ENCODE peak calls at places on chromosomes 3 and 15, in four cellular contexts. One of them, this sample, is unnamed.

GRCh38 chr3:57130426-57131209 is 34.5 kb downstream of the IL17RD start:
- DNase-seq in trophoblast cell: no peak
- DNase-seq in IMR-90: no peak
- DNase-seq in neuronal stem cell: peak
- DNase-seq in this sample: peak

GRCh38 chr3:4935347-4935746 is 43.9 kb upstream of the BHLHE40 start:
- DNase-seq in trophoblast cell: peak
- DNase-seq in IMR-90: no peak
- DNase-seq in neuronal stem cell: no peak
- DNase-seq in this sample: no peak

GRCh38 chr3:99751649-99752048 is 66.0 kb upstream of the CMSS1 start:
- DNase-seq in trophoblast cell: no peak
- DNase-seq in IMR-90: peak
- DNase-seq in neuronal stem cell: no peak
- DNase-seq in this sample: no peak

GRCh38 chr3:66405701-66406091 is 95.1 kb downstream of the LRIG1 start:
- DNase-seq in trophoblast cell: no peak
- DNase-seq in IMR-90: peak
- DNase-seq in neuronal stem cell: no peak
- DNase-seq in this sample: no peak

GRCh38 chr3:127276995-127277394 is 10.9 kb downstream of the PRR20G start:
- DNase-seq in trophoblast cell: no peak
- DNase-seq in IMR-90: no peak
- DNase-seq in neuronal stem cell: no peak
- DNase-seq in this sample: no peak

GRCh38 chr15:51190424-51191068 is 95.8 kb upstream of the TNFAIP8L3 start:
- DNase-seq in trophoblast cell: no peak
- DNase-seq in IMR-90: no peak
- DNase-seq in neuronal stem cell: no peak
- DNase-seq in this sample: no peak

GRCh38 chr3:114155370-114155821 is 23.5 kb downstream of the DRD3 start:
- DNase-seq in trophoblast cell: peak
- DNase-seq in IMR-90: peak
- DNase-seq in neuronal stem cell: no peak
- DNase-seq in this sample: peak

GRCh38 chr3:5198313-5198677 is 10.8 kb downstream of the EDEM1 start:
- DNase-seq in trophoblast cell: no peak
- DNase-seq in IMR-90: no peak
- DNase-seq in neuronal stem cell: no peak
- DNase-seq in this sample: no peak

GRCh38 chr3:160720123-160720746 is 35.8 kb upstream of the PPM1L start:
- DNase-seq in trophoblast cell: no peak
- DNase-seq in IMR-90: no peak
- DNase-seq in neuronal stem cell: no peak
- DNase-seq in this sample: peak

GRCh38 chr3:38327335-38328009 is 19.1 kb upstream of the XYLB start:
- DNase-seq in trophoblast cell: peak
- DNase-seq in IMR-90: peak
- DNase-seq in neuronal stem cell: no peak
- DNase-seq in this sample: no peak

GRCh38 chr15:47725924-47726323 is 8.6 kb downstream of the SEMA6D start:
- DNase-seq in trophoblast cell: no peak
- DNase-seq in IMR-90: no peak
- DNase-seq in neuronal stem cell: no peak
- DNase-seq in this sample: no peak

GRCh38 chr3:103295974-103296570 is 861.3 kb downstream of the ZPLD1 start:
- DNase-seq in trophoblast cell: no peak
- DNase-seq in IMR-90: peak
- DNase-seq in neuronal stem cell: no peak
- DNase-seq in this sample: no peak

DNA sequence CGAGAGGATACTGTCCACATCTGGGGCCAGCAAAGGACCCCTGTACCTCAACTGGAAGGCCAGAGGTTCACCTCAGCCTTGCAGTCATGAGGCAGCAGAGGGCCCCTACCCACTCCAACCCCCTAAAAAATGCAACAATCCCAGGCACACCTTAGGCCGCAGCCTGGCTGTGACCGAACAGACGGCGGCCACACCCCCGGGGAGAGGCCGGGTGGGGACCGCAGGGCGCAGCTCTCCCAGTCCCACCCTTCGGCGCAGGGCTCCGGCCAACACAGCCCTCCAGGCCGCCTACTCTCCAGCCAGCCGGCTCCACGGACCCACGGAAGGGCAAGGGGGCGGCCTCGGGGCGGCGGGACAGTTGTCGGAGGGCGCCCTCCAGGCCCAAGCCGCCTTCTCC is 457 bp upstream of the DNAJA4 start:
- DNase-seq in trophoblast cell: no peak
- DNase-seq in IMR-90: no peak
- DNase-seq in neuronal stem cell: no peak
- DNase-seq in this sample: no peak
- H4K8ac ChIP-seq in trophoblast cell: no peak
- H4K8ac ChIP-seq in IMR-90: no peak
- H4K8ac ChIP-seq in neuronal stem cell: no peak
- H4K8ac ChIP-seq in this sample: no peak

GRCh38 chr15:39781967-39782292 is 711 bp downstream of the FSIP1 start:
- DNase-seq in trophoblast cell: no peak
- DNase-seq in IMR-90: no peak
- DNase-seq in neuronal stem cell: no peak
- DNase-seq in this sample: no peak

GRCh38 chr15:39781147-39781966 is 1.3 kb downstream of the FSIP1 start:
- DNase-seq in trophoblast cell: no peak
- DNase-seq in IMR-90: no peak
- DNase-seq in neuronal stem cell: no peak
- DNase-seq in this sample: no peak

GRCh38 chr15:39784125-39784524 is 1.5 kb upstream of the FSIP1 start:
- DNase-seq in trophoblast cell: no peak
- DNase-seq in IMR-90: peak
- DNase-seq in neuronal stem cell: no peak
- DNase-seq in this sample: no peak

GRCh38 chr15:39783244-39783820 is 691 bp upstream of the FSIP1 start:
- DNase-seq in trophoblast cell: no peak
- DNase-seq in IMR-90: peak
- DNase-seq in neuronal stem cell: no peak
- DNase-seq in this sample: no peak

DNA sequence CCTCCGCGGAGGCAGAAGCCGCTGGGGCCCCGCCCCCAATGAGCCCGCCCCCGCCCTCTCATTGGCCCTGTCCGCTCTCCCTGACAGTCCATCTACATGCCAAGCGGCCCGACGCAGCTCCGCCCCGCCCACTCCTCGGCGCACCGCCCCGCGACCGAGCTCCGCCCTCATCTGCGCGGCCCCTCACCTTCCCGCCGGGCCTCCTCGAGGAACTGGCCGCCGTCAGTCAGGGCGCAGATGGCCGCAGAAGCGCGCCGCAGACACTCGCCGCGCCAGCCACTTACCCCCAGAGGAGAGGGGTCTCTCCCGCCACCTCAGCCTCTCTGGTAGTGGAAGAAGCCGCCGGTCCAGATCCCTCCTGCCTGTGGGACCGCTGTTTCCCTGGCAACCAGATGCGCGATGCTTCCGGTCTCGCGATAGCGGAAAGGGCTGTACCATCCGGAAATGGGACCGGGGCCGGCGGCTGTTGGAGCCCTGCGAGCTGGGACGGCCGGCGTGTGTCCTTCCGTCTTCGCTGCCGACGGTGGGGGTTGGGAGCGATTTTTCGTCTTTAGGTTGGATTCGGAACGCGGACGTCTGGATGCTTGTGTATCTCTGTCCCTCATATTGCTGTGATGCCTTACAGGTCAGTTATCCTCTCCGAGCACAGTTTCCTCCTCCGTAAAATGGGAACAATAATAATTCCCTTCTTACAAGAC is at the start of gene FSIP1:
- DNase-seq in trophoblast cell: peak
- DNase-seq in IMR-90: peak
- DNase-seq in neuronal stem cell: peak
- DNase-seq in this sample: peak
- H4K8ac ChIP-seq in trophoblast cell: peak
- H4K8ac ChIP-seq in IMR-90: peak
- H4K8ac ChIP-seq in neuronal stem cell: no peak
- H4K8ac ChIP-seq in this sample: no peak

DNA sequence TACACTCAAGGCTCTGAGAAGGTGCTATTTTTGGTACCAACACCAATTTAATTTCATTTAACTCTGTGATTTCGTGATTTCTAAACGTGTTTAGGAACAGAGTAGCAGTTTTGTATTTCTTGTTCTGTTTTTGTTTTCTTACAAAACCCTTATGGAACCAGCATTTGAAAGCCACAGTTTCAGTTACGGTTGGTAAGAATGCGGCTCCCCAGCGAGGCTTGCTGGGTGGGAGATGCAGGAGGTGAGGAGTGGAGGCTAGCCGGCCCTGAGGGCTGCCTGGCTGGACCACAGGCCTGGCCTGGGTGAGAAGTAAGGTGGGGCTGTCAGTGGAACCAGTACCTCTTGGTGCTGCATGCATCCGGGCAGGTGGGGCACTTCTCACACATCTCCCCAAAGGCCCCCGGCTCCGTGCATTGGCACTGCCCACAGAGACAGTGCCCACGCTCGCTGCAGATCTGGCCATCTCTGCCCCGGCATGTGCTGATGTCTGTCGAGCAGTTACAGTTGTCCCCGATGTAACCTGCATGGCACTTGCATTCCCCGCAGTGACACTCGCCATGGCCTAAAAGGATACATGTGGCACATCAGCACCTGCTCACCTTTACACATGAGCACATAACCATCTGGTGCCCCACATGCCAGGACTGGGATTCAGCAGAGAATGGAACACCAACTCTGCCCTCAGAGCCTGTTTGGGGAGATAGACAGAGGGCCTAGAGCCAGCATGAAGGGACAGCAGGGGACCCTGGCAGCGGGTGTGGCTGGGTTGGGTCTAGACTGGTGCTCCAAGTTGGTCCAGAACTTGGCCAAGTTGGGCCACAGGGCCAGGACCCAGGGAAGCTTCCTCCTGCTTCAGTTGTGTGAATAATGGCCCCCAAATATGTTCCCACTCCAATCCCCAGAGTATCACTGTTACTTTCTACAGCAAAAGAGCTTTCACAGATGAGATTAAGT is 43.4 kb downstream of the UMPS start:
- DNase-seq in trophoblast cell: no peak
- DNase-seq in IMR-90: no peak
- DNase-seq in neuronal stem cell: no peak
- DNase-seq in this sample: no peak
- H4K8ac ChIP-seq in trophoblast cell: peak
- H4K8ac ChIP-seq in IMR-90: peak
- H4K8ac ChIP-seq in neuronal stem cell: no peak
- H4K8ac ChIP-seq in this sample: no peak

GRCh38 chr15:99982662-99983061 is 249.4 kb upstream of the LYSMD4 start:
- DNase-seq in trophoblast cell: no peak
- DNase-seq in IMR-90: no peak
- DNase-seq in neuronal stem cell: no peak
- DNase-seq in this sample: no peak
- H4K8ac ChIP-seq in trophoblast cell: no peak
- H4K8ac ChIP-seq in IMR-90: no peak
- H4K8ac ChIP-seq in neuronal stem cell: no peak
- H4K8ac ChIP-seq in this sample: no peak

GRCh38 chr15:74399511-74400312 is 32.3 kb upstream of the CYP11A1 start:
- DNase-seq in trophoblast cell: no peak
- DNase-seq in IMR-90: peak
- DNase-seq in neuronal stem cell: no peak
- DNase-seq in this sample: no peak
- H4K8ac ChIP-seq in trophoblast cell: no peak
- H4K8ac ChIP-seq in IMR-90: peak
- H4K8ac ChIP-seq in neuronal stem cell: no peak
- H4K8ac ChIP-seq in this sample: no peak

GRCh38 chr3:107239703-107240102 is 137.5 kb upstream of the CCDC54 start:
- DNase-seq in trophoblast cell: no peak
- DNase-seq in IMR-90: no peak
- DNase-seq in neuronal stem cell: no peak
- DNase-seq in this sample: no peak

GRCh38 chr3:107238787-107239186 is 138.5 kb upstream of the CCDC54 start:
- DNase-seq in trophoblast cell: no peak
- DNase-seq in IMR-90: no peak
- DNase-seq in neuronal stem cell: no peak
- DNase-seq in this sample: no peak

GRCh38 chr3:107236661-107237375 is 140.4 kb upstream of the CCDC54 start:
- DNase-seq in trophoblast cell: peak
- DNase-seq in IMR-90: no peak
- DNase-seq in neuronal stem cell: no peak
- DNase-seq in this sample: no peak

GRCh38 chr3:107235923-107236315 is 141.3 kb upstream of the CCDC54 start:
- DNase-seq in trophoblast cell: peak
- DNase-seq in IMR-90: peak
- DNase-seq in neuronal stem cell: peak
- DNase-seq in this sample: peak

GRCh38 chr3:107235193-107235922 is 141.9 kb upstream of the CCDC54 start:
- DNase-seq in trophoblast cell: no peak
- DNase-seq in IMR-90: peak
- DNase-seq in neuronal stem cell: no peak
- DNase-seq in this sample: no peak
- H4K8ac ChIP-seq in trophoblast cell: peak
- H4K8ac ChIP-seq in IMR-90: peak
- H4K8ac ChIP-seq in neuronal stem cell: no peak
- H4K8ac ChIP-seq in this sample: no peak

DNA sequence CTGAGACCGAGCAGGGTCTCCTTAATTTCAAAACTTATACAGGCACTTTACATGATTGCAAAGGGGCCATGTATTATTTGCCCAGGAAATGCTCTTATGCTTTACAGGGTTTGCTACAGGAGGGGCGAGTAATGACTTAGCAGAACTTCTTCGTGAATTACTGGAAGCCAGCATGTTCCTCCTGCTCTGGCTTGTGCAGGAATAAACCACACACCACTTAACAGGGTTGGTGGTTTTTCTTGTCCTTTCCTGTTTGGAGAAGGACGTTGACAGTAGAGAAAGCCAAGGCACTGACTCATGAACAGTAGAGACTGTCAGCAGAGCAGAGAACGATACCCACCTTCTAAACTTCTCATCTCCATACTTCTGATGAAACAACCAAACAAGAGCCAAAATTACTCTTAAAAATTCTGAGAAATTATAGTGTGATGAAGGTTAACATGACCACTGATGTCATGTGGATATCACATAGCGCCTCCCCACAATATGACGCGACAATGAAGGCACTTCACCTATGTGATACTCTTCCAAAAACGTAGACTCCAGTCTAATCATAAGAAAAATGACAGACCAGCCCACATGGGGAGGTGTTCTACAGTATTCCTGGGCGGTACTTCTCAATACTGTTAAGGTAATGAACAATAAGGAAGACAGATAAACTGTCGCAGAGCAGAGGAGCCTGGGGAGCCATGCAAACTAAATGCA is 24.7 kb upstream of the MCTP2 start:
- DNase-seq in trophoblast cell: no peak
- DNase-seq in IMR-90: peak
- DNase-seq in neuronal stem cell: no peak
- DNase-seq in this sample: no peak
- H4K8ac ChIP-seq in trophoblast cell: no peak
- H4K8ac ChIP-seq in IMR-90: peak
- H4K8ac ChIP-seq in neuronal stem cell: no peak
- H4K8ac ChIP-seq in this sample: no peak

This sample was measured in H9.